ENCODE peak calls at places on chromosome 1, in five cellular contexts. C, F, D, Q and Z are unnamed samples.

GRCh38 chr1:72063364-72063763 is 219.0 kb downstream of the NEGR1 start:
- DNase-seq in C (no peak), F (no peak), D (peak; percentile 3), Q (no peak), Z (no peak)

GRCh38 chr1:156963621-156964020 is 43.2 kb downstream of the LRRC71 start:
- DNase-seq in C (no peak), F (no peak), D (no peak), Q (no peak), Z (no peak)

GRCh38 chr1:13523780-13524477 is 10.1 kb upstream of the LRRC38 start:
- DNase-seq in C (no peak), F (no peak), D (no peak), Q (no peak), Z (no peak)

GRCh38 chr1:35577071-35577998 is 4.2 kb downstream of the TFAP2E start:
- DNase-seq in C (no peak), F (no peak), D (no peak), Q (peak; percentile 59), Z (no peak)

GRCh38 chr1:222865718-222866117 is 50.9 kb downstream of the DISP1 start:
- DNase-seq in C (no peak), F (no peak), D (no peak), Q (no peak), Z (no peak)

GRCh38 chr1:5725406-5725805 is 266.8 kb downstream of the NPHP4 start:
- DNase-seq in C (no peak), F (no peak), D (no peak), Q (no peak), Z (no peak)

GRCh38 chr1:236992449-236992848 is 11.8 kb downstream of the MT1HL1 start:
- DNase-seq in C (no peak), F (no peak), D (no peak), Q (no peak), Z (no peak)

GRCh38 chr1:87334351-87335174 is 5.9 kb downstream of the LMO4 start:
- DNase-seq in C (no peak), F (no peak), D (peak; percentile 53), Q (peak; percentile 16), Z (no peak)

GRCh38 chr1:85550784-85551516 is 29.6 kb upstream of the CCN1 start:
- DNase-seq in C (peak; percentile 51), F (no peak), D (peak; percentile 73), Q (no peak), Z (no peak)

GRCh38 chr1:201634261-201634660 is 95.3 kb downstream of the NAV1 start:
- DNase-seq in C (no peak), F (peak; percentile 51), D (peak; percentile 66), Q (no peak), Z (no peak)

GRCh38 chr1:39080884-39081265 is 54.7 kb downstream of the NDUFS5 start:
- DNase-seq in C (no peak), F (no peak), D (no peak), Q (no peak), Z (peak; percentile 73)

GRCh38 chr1:190159146-190159545 is 318.5 kb downstream of the BRINP3 start:
- DNase-seq in C (no peak), F (no peak), D (no peak), Q (no peak), Z (no peak)

GRCh38 chr1:177945943-177946650 is 23.8 kb downstream of the SEC16B start:
- DNase-seq in C (peak; percentile 28), F (peak; percentile 75), D (no peak), Q (peak; percentile 41), Z (peak; percentile 79)

GRCh38 chr1:5711079-5711478 is 281.1 kb downstream of the NPHP4 start:
- DNase-seq in C (no peak), F (no peak), D (no peak), Q (no peak), Z (no peak)

GRCh38 chr1:117201808-117202207 is 8.9 kb downstream of the VTCN1 start:
- DNase-seq in C (no peak), F (no peak), D (no peak), Q (no peak), Z (no peak)

GRCh38 chr1:117213046-117213445 is 2.3 kb upstream of the VTCN1 start:
- DNase-seq in C (no peak), F (no peak), D (no peak), Q (no peak), Z (no peak)

GRCh38 chr1:10820422-10820821 is 24.0 kb upstream of the CASZ1 start:
- DNase-seq in C (no peak), F (no peak), D (no peak), Q (no peak), Z (no peak)

GRCh38 chr1:76759950-76760349 is 107.3 kb upstream of the ST6GALNAC5 start:
- DNase-seq in C (no peak), F (peak; percentile 56), D (peak; percentile 1), Q (no peak), Z (no peak)

GRCh38 chr1:210072129-210072528 is 134.1 kb downstream of the SYT14 start:
- DNase-seq in C (no peak), F (no peak), D (peak; percentile 70), Q (no peak), Z (no peak)

GRCh38 chr1:241847796-241848668 is at the start of gene EXO1:
- DNase-seq in C (peak; percentile 79), F (peak; percentile 95), D (peak; percentile 91), Q (peak; percentile 88), Z (peak; percentile 88)
- TF ChIP-seq CTCF in C (peak; percentile 33), F (peak; percentile 48), D (peak; percentile 8), Q (peak; percentile 8), Z (peak; percentile 38)

GRCh38 chr1:160354388-160354985 is 11.3 kb downstream of the NCSTN start:
- DNase-seq in C (no peak), F (peak; percentile 45), D (no peak), Q (no peak), Z (no peak)
- TF ChIP-seq CTCF in C (no peak), F (peak; percentile 59), D (peak; percentile 63), Q (peak; percentile 28), Z (peak; percentile 76)

GRCh38 chr1:214816603-214817002 is 213.6 kb downstream of the CENPF start:
- DNase-seq in C (no peak), F (no peak), D (no peak), Q (no peak), Z (no peak)
- TF ChIP-seq CTCF in C (no peak), F (no peak), D (peak; percentile 18), Q (no peak), Z (peak; percentile 40)

GRCh38 chr1:235513495-235514366 is 9.5 kb upstream of the B3GALNT2 start:
- DNase-seq in C (peak; percentile 67), F (peak; percentile 83), D (peak; percentile 51), Q (no peak), Z (no peak)

GRCh38 chr1:235515844-235516512 is 11.7 kb upstream of the B3GALNT2 start:
- DNase-seq in C (no peak), F (no peak), D (no peak), Q (no peak), Z (no peak)

GRCh38 chr1:235516862-235517446 is 12.7 kb upstream of the B3GALNT2 start:
- DNase-seq in C (no peak), F (no peak), D (no peak), Q (no peak), Z (no peak)

GRCh38 chr1:235507623-235508022 is 3.4 kb upstream of the B3GALNT2 start:
- DNase-seq in C (no peak), F (no peak), D (no peak), Q (no peak), Z (no peak)

DNA sequence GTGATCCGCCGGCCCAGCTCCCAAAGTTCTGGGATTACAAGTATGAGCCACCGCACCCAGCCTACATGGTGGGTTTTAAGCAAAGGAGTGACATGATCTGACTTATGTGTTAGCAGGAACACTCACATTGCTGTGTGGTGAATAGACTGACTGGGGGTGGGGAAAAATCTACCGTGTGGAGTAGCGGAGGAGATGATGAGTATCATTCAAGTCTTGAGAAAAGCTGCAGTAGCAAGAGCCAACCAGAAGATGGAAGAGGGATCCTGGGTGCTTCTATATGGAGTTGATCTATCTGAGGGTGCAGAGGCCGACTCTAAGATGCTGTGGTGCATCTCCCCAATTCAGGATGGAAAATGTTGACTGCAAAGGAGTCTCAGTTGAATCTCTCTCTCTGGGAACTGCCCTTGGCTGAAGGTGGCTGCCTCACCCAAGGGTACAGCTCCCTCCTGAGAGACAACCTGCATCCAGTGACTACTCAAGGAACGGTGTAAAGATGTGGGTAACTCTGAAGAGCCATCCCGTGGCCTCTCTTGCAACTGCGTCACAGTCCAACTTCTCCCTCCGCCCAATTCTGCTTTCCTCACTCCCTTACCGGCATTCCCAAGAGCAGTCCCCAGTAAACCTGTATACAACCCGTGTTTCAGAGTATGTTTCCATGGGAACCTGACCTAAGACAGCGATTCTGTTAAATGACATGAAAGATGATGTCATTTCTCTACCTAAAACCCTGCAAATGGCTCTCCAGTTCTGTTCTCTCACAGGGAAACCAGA is 7.4 kb upstream of the B3GALNT2 start:
- DNase-seq in C (no peak), F (peak; percentile 13), D (no peak), Q (no peak), Z (no peak)
- TF ChIP-seq CTCF in C (no peak), F (peak; percentile 3), D (no peak), Q (no peak), Z (peak; percentile 33)

GRCh38 chr1:19251305-19252196 is at the start of the genes EMC1 and MRTO4:
- DNase-seq in C (peak; percentile 79), F (peak; percentile 84), D (peak; percentile 79), Q (peak; percentile 88), Z (peak; percentile 94)
- TF ChIP-seq CTCF in C (peak; percentile 18), F (no peak), D (no peak), Q (no peak), Z (no peak)

DNA sequence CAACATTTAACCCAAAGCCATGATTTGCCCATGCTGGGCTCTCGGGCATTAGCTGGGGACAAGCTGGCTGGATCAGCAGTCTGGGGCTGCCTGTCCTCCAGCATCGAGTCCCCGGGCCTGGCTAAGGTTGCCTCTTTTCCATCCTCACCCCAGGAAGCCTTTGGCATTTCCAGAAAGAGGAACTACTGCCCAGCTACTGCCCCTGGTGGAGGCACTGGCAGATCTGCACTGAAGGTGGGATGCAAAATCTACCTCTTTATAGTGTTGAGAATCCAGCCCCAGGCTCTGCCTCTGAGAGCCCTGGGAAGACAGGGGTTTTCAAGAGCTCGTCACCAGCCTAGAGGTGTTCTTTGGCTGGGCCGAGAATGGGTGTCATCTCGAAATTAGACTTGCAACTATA is 635.9 kb downstream of the MATN1 start:
- DNase-seq in C (no peak), F (no peak), D (peak; percentile 13), Q (no peak), Z (no peak)
- TF ChIP-seq CTCF in C (no peak), F (peak; percentile 36), D (peak; percentile 44), Q (no peak), Z (peak; percentile 55)